ENCODE peak calls at places on chromosomes 2 and 18, in six cellular contexts. One of them, this sample, is unnamed.

GRCh38 chr2:20571231-20571630 is 79.7 kb downstream of the HS1BP3 start:
- ATAC-seq in sciatic nerve: no peak
- ATAC-seq in heart right ventricle: no peak
- ATAC-seq in natural killer cell: no peak
- ATAC-seq in gastrocnemius medialis: no peak
- ATAC-seq in Right ventricle myocardium superior: no peak
- ATAC-seq in this sample: no peak

GRCh38 chr2:127826047-127826446 is 15.1 kb upstream of the WDR33 start:
- ATAC-seq in sciatic nerve: no peak
- ATAC-seq in Right ventricle myocardium superior: no peak
- ATAC-seq in heart right ventricle: no peak
- ATAC-seq in natural killer cell: no peak
- ATAC-seq in gastrocnemius medialis: no peak
- ATAC-seq in this sample: no peak

GRCh38 chr2:8328189-8328588 is 353.7 kb upstream of the ID2 start:
- ATAC-seq in natural killer cell: peak; percentile 60
- ATAC-seq in heart right ventricle: no peak
- ATAC-seq in Right ventricle myocardium superior: peak; percentile 51
- ATAC-seq in gastrocnemius medialis: peak; percentile 36
- ATAC-seq in sciatic nerve: peak; percentile 53
- ATAC-seq in this sample: no peak

GRCh38 chr18:63443820-63444219 is 21.5 kb upstream of the VPS4B start:
- ATAC-seq in heart right ventricle: no peak
- ATAC-seq in sciatic nerve: no peak
- ATAC-seq in Right ventricle myocardium superior: no peak
- ATAC-seq in natural killer cell: no peak
- ATAC-seq in gastrocnemius medialis: no peak
- ATAC-seq in this sample: no peak

GRCh38 chr2:181978351-181979150 is 7.1 kb upstream of the PPP1R1C start:
- ATAC-seq in Right ventricle myocardium superior: no peak
- ATAC-seq in heart right ventricle: no peak
- ATAC-seq in sciatic nerve: no peak
- ATAC-seq in gastrocnemius medialis: no peak
- ATAC-seq in natural killer cell: no peak
- ATAC-seq in this sample: no peak

GRCh38 chr2:200533754-200534153 is 7.7 kb downstream of the SGO2 start:
- ATAC-seq in sciatic nerve: no peak
- ATAC-seq in Right ventricle myocardium superior: no peak
- ATAC-seq in natural killer cell: no peak
- ATAC-seq in gastrocnemius medialis: no peak
- ATAC-seq in heart right ventricle: no peak
- ATAC-seq in this sample: no peak

GRCh38 chr2:58708565-58708964 is 467.4 kb upstream of the FANCL start:
- ATAC-seq in Right ventricle myocardium superior: no peak
- ATAC-seq in natural killer cell: no peak
- ATAC-seq in heart right ventricle: no peak
- ATAC-seq in sciatic nerve: no peak
- ATAC-seq in gastrocnemius medialis: no peak
- ATAC-seq in this sample: no peak

GRCh38 chr2:165637396-165637795 is 156.7 kb downstream of the GALNT3 start:
- ATAC-seq in sciatic nerve: no peak
- ATAC-seq in Right ventricle myocardium superior: no peak
- ATAC-seq in heart right ventricle: no peak
- ATAC-seq in gastrocnemius medialis: no peak
- ATAC-seq in natural killer cell: no peak
- ATAC-seq in this sample: no peak

GRCh38 chr2:10331702-10332401 is 29.1 kb downstream of the HPCAL1 start:
- ATAC-seq in natural killer cell: peak; percentile 82
- ATAC-seq in Right ventricle myocardium superior: peak; percentile 37
- ATAC-seq in sciatic nerve: peak; percentile 61
- ATAC-seq in gastrocnemius medialis: no peak
- ATAC-seq in heart right ventricle: peak; percentile 21
- ATAC-seq in this sample: peak; percentile 46